ENCODE peak calls at places on chromosomes 13 and 19, in nine cellular contexts. M, V, G, D, J, Q, H, Z and T are unnamed samples. For H3K4me1, the result is how much of the 10 kb centered on the place peaks cover.

GRCh38 chr19:23060016-23060415 is 56.8 kb upstream of the ZNF730 start:
- DNase-seq in M (no peak), V (no peak), G (no peak), D (no peak), J (no peak), Q (no peak), H (no peak), Z (no peak), T (no peak)

GRCh38 chr13:20525601-20526544 is at the start of gene CRYL1:
- DNase-seq in M (peak), V (no peak), G (no peak), D (peak), J (peak), Q (peak), H (peak), Z (peak), T (peak)

GRCh38 chr19:28489126-28489660 is 723.8 kb downstream of the UQCRFS1 start:
- DNase-seq in M (no peak), V (no peak), G (no peak), D (no peak), J (no peak), Q (peak), H (no peak), Z (no peak), T (no peak)

GRCh38 chr13:113584870-113585671 is 518 bp downstream of the TFDP1 start:
- DNase-seq in M (peak), V (peak), G (no peak), D (peak), J (peak), Q (peak), H (peak), Z (peak), T (peak)

GRCh38 chr13:20151016-20151415 is 9.8 kb downstream of the GJA3 start:
- DNase-seq in M (peak), V (no peak), G (no peak), D (no peak), J (no peak), Q (no peak), H (no peak), Z (no peak), T (no peak)

GRCh38 chr13:49563513-49563912 is 21.8 kb downstream of the RCBTB1 start:
- DNase-seq in M (no peak), V (no peak), G (no peak), D (no peak), J (no peak), Q (no peak), H (no peak), Z (no peak), T (no peak)

GRCh38 chr19:43950834-43951626 is at the start of gene ZNF221:
- DNase-seq in M (peak), V (peak), G (peak), D (peak), J (peak), Q (peak), H (peak), Z (peak), T (peak)

GRCh38 chr13:109158383-109158782 is 529.0 kb downstream of the MYO16 start:
- DNase-seq in M (no peak), V (no peak), G (no peak), D (no peak), J (no peak), Q (no peak), H (no peak), Z (no peak), T (peak)

GRCh38 chr13:78826936-78827335 is 168.0 kb upstream of the OBI1 start:
- DNase-seq in M (no peak), V (no peak), G (no peak), D (no peak), J (no peak), Q (no peak), H (no peak), Z (no peak), T (no peak)

GRCh38 chr13:50914301-50914700 is 4.7 kb downstream of the RNASEH2B start:
- DNase-seq in M (no peak), V (no peak), G (no peak), D (no peak), J (no peak), Q (no peak), H (no peak), Z (no peak), T (no peak)

GRCh38 chr13:110108348-110109139 is 198.4 kb downstream of the COL4A1 start:
- DNase-seq in M (peak), V (peak), G (no peak), D (peak), J (peak), Q (peak), H (peak), Z (peak), T (peak)

GRCh38 chr19:48746120-48746519 is 589 bp downstream of the IZUMO1 start:
- DNase-seq in M (no peak), V (no peak), G (no peak), D (no peak), J (no peak), Q (no peak), H (no peak), Z (no peak), T (no peak)

GRCh38 chr19:2702170-2703076 is at the start of gene GNG7:
- DNase-seq in M (peak), V (peak), G (no peak), D (peak), J (peak), Q (peak), H (peak), Z (peak), T (no peak)

GRCh38 chr13:69566104-69566716 is 541.4 kb upstream of the ATXN8OS start:
- DNase-seq in M (no peak), V (no peak), G (no peak), D (no peak), J (no peak), Q (no peak), H (no peak), Z (no peak), T (no peak)

GRCh38 chr19:7636691-7637373 is at the start of gene STXBP2:
- DNase-seq in M (peak), V (peak), G (no peak), D (peak), J (peak), Q (peak), H (peak), Z (peak), T (no peak)

GRCh38 chr13:108033800-108034707 is 181.3 kb downstream of the LIG4 start:
- DNase-seq in M (no peak), V (no peak), G (no peak), D (no peak), J (no peak), Q (no peak), H (no peak), Z (no peak), T (no peak)

GRCh38 chr13:102846261-102847015 is 606 bp downstream of the ERCC5 start:
- DNase-seq in M (peak), V (no peak), G (no peak), D (peak), J (peak), Q (peak), H (peak), Z (peak), T (no peak)

GRCh38 chr13:90352763-90353162 is 994.7 kb upstream of the MIR17HG start:
- DNase-seq in M (no peak), V (no peak), G (no peak), D (no peak), J (no peak), Q (peak), H (no peak), Z (no peak), T (no peak)

GRCh38 chr19:49058592-49058991 is 1.0 kb upstream of the CGB7 start:
- DNase-seq in M (peak), V (no peak), G (no peak), D (no peak), J (peak), Q (no peak), H (no peak), Z (no peak), T (no peak)

GRCh38 chr19:35134601-35135091 is at the start of gene LGI4:
- DNase-seq in M (no peak), V (no peak), G (no peak), D (no peak), J (peak), Q (no peak), H (no peak), Z (no peak), T (no peak)

GRCh38 chr13:84050551-84050950 is 168.3 kb upstream of the SLITRK1 start:
- DNase-seq in M (no peak), V (no peak), G (no peak), D (no peak), J (no peak), Q (no peak), H (no peak), Z (no peak), T (no peak)

GRCh38 chr13:98983182-98983581 is 5.3 kb upstream of the DOCK9 start:
- DNase-seq in M (no peak), V (no peak), G (no peak), D (no peak), J (no peak), Q (no peak), H (no peak), Z (no peak), T (peak)

GRCh38 chr13:110340812-110341444 is 33.8 kb downstream of the COL4A2 start:
- DNase-seq in M (peak), V (no peak), G (no peak), D (peak), J (peak), Q (no peak), H (no peak), Z (peak), T (peak)

GRCh38 chr19:28307460-28307859 is 905.5 kb downstream of the UQCRFS1 start:
- DNase-seq in M (no peak), V (no peak), G (no peak), D (no peak), J (no peak), Q (no peak), H (no peak), Z (no peak), T (no peak)

GRCh38 chr19:14081797-14082674 is 3.5 kb downstream of the C19orf67 start:
- DNase-seq in M (no peak), V (peak), G (no peak), D (peak), J (peak), Q (no peak), H (no peak), Z (peak), T (no peak)

GRCh38 chr19:5112681-5113080 is 143.8 kb downstream of the KDM4B start:
- DNase-seq in M (no peak), V (no peak), G (no peak), D (no peak), J (no peak), Q (no peak), H (no peak), Z (no peak), T (no peak)

GRCh38 chr13:26498524-26499208 is 58.8 kb upstream of the WASF3 start:
- DNase-seq in M (no peak), V (no peak), G (no peak), D (no peak), J (no peak), Q (no peak), H (no peak), Z (no peak), T (no peak)

GRCh38 chr19:1704339-1704738 is 49.0 kb upstream of the ONECUT3 start:
- DNase-seq in M (no peak), V (no peak), G (no peak), D (no peak), J (no peak), Q (no peak), H (no peak), Z (no peak), T (no peak)

GRCh38 chr13:51919531-51919930 is 57.8 kb downstream of the CCDC70 start:
- DNase-seq in M (no peak), V (no peak), G (no peak), D (no peak), J (no peak), Q (no peak), H (no peak), Z (no peak), T (no peak)
- H3K27ac ChIP-seq in M (no peak), V (no peak), G (no peak), D (no peak), J (no peak), Q (no peak), H (no peak), Z (no peak), T (no peak)

GRCh38 chr13:112443191-112444000 is 67.2 kb downstream of the SPACA7 start:
- DNase-seq in M (peak), V (no peak), G (no peak), D (no peak), J (peak), Q (peak), H (no peak), Z (no peak), T (peak)
- H3K4me1 ChIP-seq in M (under half), V (under half), G (under half), D (under half), J (under half), Q (under half), H (under half), Z (under half), T (under half)

GRCh38 chr19:54572696-54573311 is 786 bp upstream of the LILRA2 start:
- DNase-seq in M (no peak), V (no peak), G (no peak), D (no peak), J (no peak), Q (peak), H (no peak), Z (peak), T (no peak)

GRCh38 chr19:54576411-54576976 is 2.9 kb downstream of the LILRA2 start:
- DNase-seq in M (no peak), V (no peak), G (no peak), D (no peak), J (no peak), Q (peak), H (no peak), Z (no peak), T (peak)

GRCh38 chr19:54573330-54573872 is at the start of gene LILRA2:
- DNase-seq in M (no peak), V (no peak), G (no peak), D (no peak), J (no peak), Q (no peak), H (no peak), Z (no peak), T (no peak)

GRCh38 chr19:54574527-54575056 is 1.0 kb downstream of the LILRA2 start:
- DNase-seq in M (no peak), V (no peak), G (no peak), D (no peak), J (no peak), Q (no peak), H (no peak), Z (no peak), T (no peak)

DNA sequence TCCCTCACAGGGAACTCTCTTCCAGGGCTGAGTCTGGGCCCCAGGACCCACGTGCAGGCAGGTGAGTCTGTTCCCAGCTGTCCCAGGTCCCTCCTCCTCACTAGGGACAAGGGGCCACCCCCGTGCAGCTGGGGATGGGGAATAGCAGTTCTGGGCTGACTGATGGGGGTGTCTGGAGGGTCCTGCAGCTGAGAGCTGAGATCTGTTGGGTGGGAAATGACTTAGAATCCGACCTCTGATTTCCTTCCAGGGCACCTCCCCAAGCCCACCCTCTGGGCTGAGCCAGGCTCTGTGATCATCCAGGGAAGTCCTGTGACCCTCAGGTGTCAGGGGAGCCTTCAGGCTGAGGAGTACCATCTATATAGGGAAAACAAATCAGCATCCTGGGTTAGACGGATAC is 461 bp downstream of the LILRA2 start:
- DNase-seq in M (no peak), V (no peak), G (no peak), D (no peak), J (no peak), Q (no peak), H (no peak), Z (no peak), T (no peak)
- H3K4me3 ChIP-seq in M (no peak), V (peak), G (no peak), D (no peak), J (no peak), Q (no peak), H (no peak), Z (no peak), T (no peak)

DNA sequence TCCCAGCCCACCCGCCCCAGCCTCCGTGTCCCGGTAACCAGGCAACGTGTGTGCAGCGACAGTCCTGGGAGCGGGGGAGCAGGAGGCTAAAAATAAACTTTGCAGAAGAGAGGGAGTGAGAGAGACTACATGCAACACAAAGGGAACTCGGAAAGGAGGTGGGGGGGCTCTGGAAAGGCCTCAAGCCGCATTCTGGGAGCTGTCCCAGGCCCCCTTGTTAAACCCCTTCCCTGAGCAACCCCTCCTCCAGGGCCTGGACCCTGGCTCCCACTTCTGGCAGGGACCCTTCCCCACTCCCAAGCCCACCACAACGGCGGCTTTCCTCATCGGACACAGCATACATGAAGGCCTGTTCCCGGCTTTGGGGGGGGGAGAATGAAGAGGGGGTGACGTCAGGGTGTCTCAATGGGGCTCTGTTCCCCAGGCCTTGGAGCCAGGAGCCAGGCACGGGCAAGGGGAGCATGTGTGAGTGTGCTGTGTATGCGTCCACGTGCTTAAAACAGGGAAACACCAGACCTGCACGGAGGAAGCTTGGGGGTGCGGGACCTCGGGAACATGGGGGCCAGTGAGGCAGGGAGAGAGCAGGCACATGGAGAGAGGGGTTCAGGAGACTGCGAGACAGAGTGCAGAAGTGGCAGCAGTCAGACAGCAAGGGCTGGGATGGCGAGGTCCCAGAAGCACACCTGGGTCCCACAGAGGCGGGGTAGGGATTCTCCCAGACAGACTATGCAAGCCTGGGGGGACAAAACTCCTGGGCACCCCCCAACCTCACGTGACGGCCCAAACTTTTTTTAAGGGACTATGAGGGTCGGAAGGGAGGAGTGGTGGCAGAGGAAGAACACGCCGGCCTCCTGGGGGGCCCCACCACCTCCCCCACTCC is 2.3 kb downstream of the ERF start:
- DNase-seq in M (peak), V (no peak), G (no peak), D (no peak), J (no peak), Q (peak), H (peak), Z (no peak), T (peak)
- H3K27ac ChIP-seq in M (peak), V (peak), G (peak), D (peak), J (peak), Q (peak), H (peak), Z (peak), T (peak)

GRCh38 chr19:10514211-10515145 is 2.8 kb downstream of the S1PR5 start:
- DNase-seq in M (peak), V (no peak), G (no peak), D (no peak), J (no peak), Q (peak), H (no peak), Z (no peak), T (no peak)
- H3K4me1 ChIP-seq in M (under half), V (under half), G (under half), D (under half), J (under half), Q (under half), H (under half), Z (under half), T (under half)

GRCh38 chr19:40808021-40808325 is 9.0 kb downstream of the EGLN2 start:
- DNase-seq in M (no peak), V (no peak), G (no peak), D (no peak), J (no peak), Q (no peak), H (no peak), Z (no peak), T (no peak)

GRCh38 chr19:40805258-40805868 is 6.4 kb downstream of the EGLN2 start:
- DNase-seq in M (no peak), V (no peak), G (no peak), D (peak), J (no peak), Q (no peak), H (no peak), Z (no peak), T (no peak)

GRCh38 chr19:40804783-40805242 is 5.8 kb downstream of the EGLN2 start:
- DNase-seq in M (no peak), V (no peak), G (no peak), D (no peak), J (no peak), Q (no peak), H (no peak), Z (no peak), T (no peak)

GRCh38 chr19:40807147-40808020 is 8.4 kb downstream of the EGLN2 start:
- DNase-seq in M (peak), V (no peak), G (no peak), D (no peak), J (no peak), Q (peak), H (peak), Z (no peak), T (no peak)

DNA sequence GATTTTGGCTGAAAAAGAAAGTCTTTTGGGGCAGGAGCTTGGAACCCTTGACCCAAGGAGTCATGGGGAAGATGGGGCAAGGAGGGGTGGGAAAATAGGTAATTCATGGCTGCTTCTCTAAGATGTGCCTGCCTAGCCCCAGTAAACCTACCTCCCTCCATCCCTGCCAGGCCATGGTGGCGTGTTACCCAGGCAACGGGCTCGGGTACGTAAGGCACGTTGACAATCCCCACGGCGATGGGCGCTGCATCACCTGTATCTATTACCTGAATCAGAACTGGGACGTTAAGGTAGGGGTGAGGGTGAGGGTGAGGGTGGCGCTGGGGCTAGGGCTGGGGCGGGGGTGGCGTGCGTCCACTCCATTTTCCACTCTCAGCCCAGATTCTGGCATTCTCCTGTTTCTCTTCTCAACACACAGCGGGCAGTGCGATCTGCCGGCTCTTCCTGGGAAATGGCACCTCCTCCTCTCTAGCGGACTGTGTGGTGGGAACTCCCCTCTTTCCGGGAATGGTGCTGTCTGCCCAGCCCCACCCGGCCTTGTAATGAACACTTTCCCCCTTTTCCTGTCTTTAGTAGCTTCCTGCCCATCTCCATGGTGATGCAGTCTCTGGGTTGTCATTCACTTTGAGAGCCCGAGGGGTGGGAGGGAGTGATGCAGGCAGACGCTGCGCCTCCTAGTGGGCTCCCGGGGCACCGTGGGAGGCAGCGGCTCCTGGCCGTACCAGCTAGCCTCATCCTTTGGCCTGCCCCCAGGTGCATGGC is 7.6 kb downstream of the EGLN2 start:
- DNase-seq in M (peak), V (peak), G (no peak), D (peak), J (peak), Q (peak), H (peak), Z (peak), T (peak)
- H3K4me3 ChIP-seq in M (no peak), V (no peak), G (no peak), D (no peak), J (peak), Q (peak), H (no peak), Z (no peak), T (no peak)

DNA sequence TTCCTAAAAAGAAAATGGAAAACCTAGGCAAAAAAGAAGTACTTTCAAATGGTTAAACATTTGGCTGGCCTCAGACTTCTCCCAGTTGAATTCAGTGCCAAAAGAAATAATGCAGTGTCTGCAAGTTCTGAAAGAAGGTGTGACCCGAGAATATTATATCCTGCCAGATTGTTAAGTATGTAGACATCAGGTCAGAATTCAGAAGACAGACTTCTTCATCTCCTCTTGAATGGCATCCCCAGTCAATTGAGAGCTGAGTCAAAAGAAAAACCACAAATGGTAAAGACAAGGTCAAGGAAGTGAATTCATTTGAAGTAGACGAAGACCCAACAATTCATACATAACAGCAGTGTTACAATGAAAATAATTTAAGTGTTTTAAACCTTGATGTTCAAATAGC is 194.5 kb downstream of the NBEA start:
- DNase-seq in M (no peak), V (no peak), G (no peak), D (no peak), J (no peak), Q (no peak), H (no peak), Z (no peak), T (no peak)
- H3K27ac ChIP-seq in M (no peak), V (no peak), G (no peak), D (no peak), J (no peak), Q (no peak), H (no peak), Z (no peak), T (no peak)